ENCODE peak calls at places on chromosomes 5 and 9, in nine cellular contexts. G is stomach, E is GM23248, F is A673, T is lower lobe of right lung, O is SK-N-SH, W is GM06990, B is adipocyte, Z is fibroblast of lung. U is an unnamed sample. For H3K27me3, the result is how much of the 10 kb centered on the place peaks cover.

GRCh38 chr5:133381571-133382365 is 230.6 kb downstream of the FSTL4 start:
- DNase-seq in W (no peak), G (peak), O (no peak), B (no peak), E (no peak), F (no peak), T (no peak), Z (no peak), U (no peak)

GRCh38 chr9:35749515-35750255 is 598 bp downstream of the RGP1 start:
- DNase-seq in Z (no peak), E (peak), G (peak), F (no peak), O (no peak), T (peak), B (peak), W (no peak), U (peak)

GRCh38 chr9:5453673-5454072 is 3.3 kb downstream of the CD274 start:
- DNase-seq in B (peak), O (no peak), E (peak), T (no peak), F (no peak), G (no peak), W (no peak), Z (no peak), U (no peak)

GRCh38 chr5:55608595-55608994 is 73.8 kb upstream of the PLPP1 start:
- DNase-seq in O (no peak), W (no peak), E (no peak), B (no peak), G (no peak), F (no peak), Z (no peak), T (no peak), U (no peak)

GRCh38 chr5:116571568-116572321 is 2.9 kb downstream of the SEMA6A start:
- DNase-seq in Z (no peak), W (no peak), E (no peak), B (no peak), G (no peak), T (no peak), O (peak), F (no peak), U (no peak)

GRCh38 chr9:135468866-135469521 is 10.6 kb upstream of the PPP1R26 start:
- DNase-seq in Z (peak), T (no peak), F (peak), W (no peak), E (peak), G (no peak), B (no peak), O (peak), U (peak)

GRCh38 chr5:10283927-10284635 is 23.6 kb downstream of the CMBL start:
- DNase-seq in W (peak), E (peak), G (peak), T (peak), B (peak), F (peak), Z (peak), O (peak), U (peak)

GRCh38 chr5:674630-675011 is 18.5 kb downstream of the TPPP start:
- DNase-seq in B (no peak), G (peak), O (no peak), W (no peak), T (no peak), Z (no peak), E (peak), F (no peak), U (no peak)

GRCh38 chr5:57825026-57825683 is 342.5 kb upstream of the ACTBL2 start:
- DNase-seq in E (peak), W (no peak), F (peak), O (no peak), T (no peak), G (no peak), B (peak), Z (peak), U (peak)

DNA sequence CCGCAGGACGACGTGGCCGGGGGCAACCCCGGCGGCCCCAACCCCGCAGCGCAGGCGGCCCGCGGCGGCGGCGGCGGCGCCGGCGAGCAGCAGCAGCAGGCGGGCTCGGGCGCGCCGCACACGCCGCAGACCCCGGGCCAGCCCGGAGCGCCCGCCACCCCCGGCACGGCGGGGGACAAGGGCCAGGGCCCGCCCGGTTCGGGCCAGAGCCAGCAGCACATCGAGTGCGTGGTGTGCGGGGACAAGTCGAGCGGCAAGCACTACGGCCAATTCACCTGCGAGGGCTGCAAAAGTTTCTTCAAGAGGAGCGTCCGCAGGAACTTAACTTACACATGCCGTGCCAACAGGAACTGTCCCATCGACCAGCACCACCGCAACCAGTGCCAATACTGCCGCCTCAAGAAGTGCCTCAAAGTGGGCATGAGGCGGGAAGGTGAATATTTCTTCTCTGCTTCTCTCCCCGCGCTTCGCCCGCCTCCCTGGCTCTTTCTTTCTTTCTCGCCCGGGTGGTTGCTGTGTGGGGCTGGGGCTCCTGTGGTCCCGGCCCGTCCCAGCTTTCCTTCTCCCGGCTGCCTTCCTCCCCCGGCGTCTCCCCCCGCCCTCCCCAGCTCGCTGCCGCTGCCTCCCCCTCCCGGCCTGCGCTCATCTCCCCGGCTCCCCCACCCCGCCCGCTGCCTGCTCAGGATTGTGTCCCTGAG is 2.2 kb downstream of the NR2F1 start:
- DNase-seq in E (peak), W (no peak), F (peak), O (peak), Z (no peak), B (peak), G (no peak), T (no peak), U (no peak)
- H3K27me3 ChIP-seq in E (under half), W (under half), F (under half), O (under half), Z (under half), B (under half), G (under half), T (half or more), U (under half)

GRCh38 chr9:6471231-6471630 is 58.2 kb downstream of the UHRF2 start:
- DNase-seq in T (no peak), W (no peak), Z (no peak), E (no peak), F (no peak), B (no peak), O (no peak), G (no peak), U (no peak)

GRCh38 chr9:6461619-6462018 is 48.6 kb downstream of the UHRF2 start:
- DNase-seq in E (no peak), W (no peak), B (no peak), Z (no peak), O (no peak), G (no peak), T (no peak), F (no peak), U (no peak)

DNA sequence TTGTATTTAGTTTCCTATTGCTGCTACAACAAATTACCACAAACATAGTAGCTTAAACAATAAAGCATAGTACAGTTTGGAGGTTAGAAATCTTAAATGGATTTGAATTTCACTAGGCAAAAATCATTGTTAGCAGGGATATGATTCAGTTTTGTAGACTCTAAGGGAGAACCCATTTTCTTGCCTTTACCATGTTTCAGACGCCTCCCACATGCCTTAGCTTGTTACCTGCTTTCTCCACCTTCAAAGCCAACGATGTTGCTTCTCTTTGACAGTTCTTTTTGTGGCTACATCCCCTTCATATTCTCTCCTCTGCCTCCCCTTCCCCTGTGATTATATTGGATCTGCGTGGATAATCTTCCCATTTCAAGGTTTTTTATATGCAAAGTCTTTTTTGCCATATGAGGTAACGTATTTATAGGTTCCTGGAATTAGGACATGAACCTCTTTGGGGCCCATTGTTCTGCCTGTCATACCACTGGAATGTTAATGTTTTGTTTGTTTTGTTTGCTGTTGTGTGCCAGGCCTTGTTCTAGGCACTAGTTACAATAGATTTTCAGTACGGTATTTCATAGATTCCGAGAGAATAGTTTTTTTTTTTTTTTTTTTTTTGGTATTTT is 54.1 kb downstream of the UHRF2 start:
- DNase-seq in E (no peak), Z (no peak), W (no peak), B (no peak), F (no peak), T (no peak), O (no peak), G (no peak), U (peak)
- H3K4me3 ChIP-seq in E (no peak), Z (no peak), W (no peak), B (no peak), F (no peak), T (no peak), O (no peak), G (no peak), U (no peak)

GRCh38 chr5:135492319-135492626 is 40.1 kb upstream of the TIFAB start:
- DNase-seq in B (no peak), T (no peak), Z (no peak), O (no peak), W (no peak), E (no peak), G (no peak), F (no peak), U (peak)
- H3K27me3 ChIP-seq in B (under half), T (half or more), Z (under half), O (under half), W (under half), E (under half), G (under half), F (under half), U (under half)

GRCh38 chr9:97907051-97907450 is 15.2 kb downstream of the TRMO start:
- DNase-seq in F (no peak), B (no peak), T (peak), E (no peak), O (no peak), Z (no peak), G (no peak), W (no peak), U (no peak)
- H3K4me3 ChIP-seq in F (no peak), B (no peak), T (no peak), E (no peak), O (no peak), Z (no peak), G (no peak), W (no peak), U (no peak)